ENCODE peak calls at places on chromosomes 2 and 18, in seven cellular contexts. One of them, this sample, is unnamed.
A peak's percentile ranks its signal among the peaks of the same experiment; 100 is the strongest.

GRCh38 chr2:241895732-241896641 is 26.5 kb downstream of the RTP5 start:
- DNase-seq in IMR-90: peak; percentile 30
- DNase-seq in mesenchymal stem cell: peak; percentile 69
- DNase-seq in trophoblast cell: peak; percentile 79
- DNase-seq in H9: peak; percentile 47
- DNase-seq in neuronal stem cell: no peak
- DNase-seq in H1: no peak
- DNase-seq in this sample: peak; percentile 53

GRCh38 chr2:3282056-3282998 is 95.3 kb downstream of the EIPR1 start:
- DNase-seq in H1: no peak
- DNase-seq in H9: peak; percentile 24
- DNase-seq in IMR-90: peak; percentile 33
- DNase-seq in neuronal stem cell: no peak
- DNase-seq in trophoblast cell: no peak
- DNase-seq in mesenchymal stem cell: no peak
- DNase-seq in this sample: no peak

GRCh38 chr2:35410431-35411061 is 945.0 kb upstream of the CRIM1 start:
- DNase-seq in mesenchymal stem cell: peak; percentile 47
- DNase-seq in IMR-90: peak; percentile 29
- DNase-seq in trophoblast cell: peak; percentile 74
- DNase-seq in neuronal stem cell: peak; percentile 50
- DNase-seq in H1: peak; percentile 7
- DNase-seq in H9: peak; percentile 51
- DNase-seq in this sample: peak; percentile 70

GRCh38 chr2:35503311-35503710 is 852.3 kb upstream of the CRIM1 start:
- DNase-seq in H9: no peak
- DNase-seq in trophoblast cell: no peak
- DNase-seq in IMR-90: no peak
- DNase-seq in neuronal stem cell: no peak
- DNase-seq in mesenchymal stem cell: no peak
- DNase-seq in H1: no peak
- DNase-seq in this sample: no peak

GRCh38 chr2:212147921-212148513 is 390.6 kb downstream of the ERBB4 start:
- DNase-seq in IMR-90: peak; percentile 1
- DNase-seq in H9: no peak
- DNase-seq in neuronal stem cell: no peak
- DNase-seq in mesenchymal stem cell: peak; percentile 31
- DNase-seq in trophoblast cell: peak; percentile 50
- DNase-seq in H1: no peak
- DNase-seq in this sample: no peak

GRCh38 chr2:216578325-216578724 is 54.9 kb upstream of the IGFBP2 start:
- DNase-seq in mesenchymal stem cell: peak; percentile 54
- DNase-seq in IMR-90: peak; percentile 66
- DNase-seq in neuronal stem cell: no peak
- DNase-seq in H1: no peak
- DNase-seq in H9: no peak
- DNase-seq in trophoblast cell: no peak
- DNase-seq in this sample: no peak

GRCh38 chr2:9946818-9947217 is 4.7 kb upstream of the GRHL1 start:
- DNase-seq in H9: no peak
- DNase-seq in neuronal stem cell: no peak
- DNase-seq in trophoblast cell: peak; percentile 66
- DNase-seq in H1: no peak
- DNase-seq in IMR-90: no peak
- DNase-seq in mesenchymal stem cell: no peak
- DNase-seq in this sample: no peak

GRCh38 chr2:140234176-140234575 is 1454.0 kb upstream of the NXPH2 start:
- DNase-seq in mesenchymal stem cell: no peak
- DNase-seq in H9: no peak
- DNase-seq in trophoblast cell: no peak
- DNase-seq in neuronal stem cell: no peak
- DNase-seq in H1: no peak
- DNase-seq in IMR-90: no peak
- DNase-seq in this sample: no peak

GRCh38 chr2:150339282-150339681 is 148.2 kb downstream of the RND3 start:
- DNase-seq in IMR-90: peak; percentile 10
- DNase-seq in neuronal stem cell: no peak
- DNase-seq in mesenchymal stem cell: no peak
- DNase-seq in H1: no peak
- DNase-seq in H9: no peak
- DNase-seq in trophoblast cell: peak; percentile 21
- DNase-seq in this sample: no peak

GRCh38 chr18:33627114-33627513 is 49.1 kb downstream of the ASXL3 start:
- DNase-seq in H9: no peak
- DNase-seq in mesenchymal stem cell: no peak
- DNase-seq in H1: no peak
- DNase-seq in neuronal stem cell: no peak
- DNase-seq in IMR-90: no peak
- DNase-seq in trophoblast cell: no peak
- DNase-seq in this sample: no peak

GRCh38 chr18:76490701-76491171 is 4.3 kb downstream of the ZNF516 start:
- DNase-seq in H9: no peak
- DNase-seq in H1: no peak
- DNase-seq in trophoblast cell: peak; percentile 18
- DNase-seq in IMR-90: peak; percentile 32
- DNase-seq in neuronal stem cell: no peak
- DNase-seq in mesenchymal stem cell: peak; percentile 56
- DNase-seq in this sample: peak; percentile 43

DNA sequence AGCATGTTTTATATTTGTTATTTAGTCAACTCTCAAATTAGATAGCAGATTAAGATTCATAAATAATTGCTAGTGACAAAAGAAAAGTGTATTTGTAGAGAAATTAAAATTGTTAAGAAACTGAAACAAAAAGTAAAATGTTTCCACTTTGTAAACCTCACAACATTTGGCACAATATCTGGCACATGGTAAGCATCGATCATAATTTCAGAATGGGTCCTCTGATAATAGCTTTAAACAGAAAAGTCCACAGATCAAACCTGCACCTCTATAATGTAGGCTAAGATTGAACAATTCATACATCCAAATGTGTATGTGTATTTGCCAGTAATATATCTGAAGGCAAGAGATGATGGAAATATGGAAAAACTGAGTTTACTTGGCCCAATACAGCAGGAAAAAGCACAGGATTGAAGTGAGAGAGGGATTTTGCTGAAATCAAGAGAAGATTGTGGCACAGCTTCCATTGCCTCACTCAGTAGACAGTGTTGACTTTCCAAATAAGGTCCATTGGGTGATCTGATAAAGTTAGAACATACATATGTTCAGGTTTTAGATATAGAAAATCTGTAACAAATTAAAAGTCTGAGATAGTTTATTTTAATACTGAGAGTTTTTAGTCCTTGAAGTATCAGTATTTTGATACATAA is 39.4 kb downstream of the COBLL1 start:
- DNase-seq in IMR-90: no peak
- DNase-seq in trophoblast cell: no peak
- DNase-seq in mesenchymal stem cell: no peak
- DNase-seq in H9: no peak
- DNase-seq in neuronal stem cell: no peak
- DNase-seq in H1: no peak
- DNase-seq in this sample: no peak
- H2AK5ac ChIP-seq in IMR-90: no peak overlapping the region
- H2AK5ac ChIP-seq in trophoblast cell: no peak overlapping the region
- H2AK5ac ChIP-seq in mesenchymal stem cell: no peak overlapping the region
- H2AK5ac ChIP-seq in H9: no peak overlapping the region
- H2AK5ac ChIP-seq in neuronal stem cell: no peak overlapping the region
- H2AK5ac ChIP-seq in H1: no peak overlapping the region
- H2AK5ac ChIP-seq in this sample: no peak overlapping the region

GRCh38 chr18:38397094-38397493 is 831.5 kb upstream of the CELF4 start:
- DNase-seq in H1: no peak
- DNase-seq in IMR-90: no peak
- DNase-seq in neuronal stem cell: no peak
- DNase-seq in H9: no peak
- DNase-seq in trophoblast cell: no peak
- DNase-seq in mesenchymal stem cell: no peak
- DNase-seq in this sample: no peak
- H2AK5ac ChIP-seq in H1: no peak overlapping the region
- H2AK5ac ChIP-seq in IMR-90: no peak overlapping the region
- H2AK5ac ChIP-seq in neuronal stem cell: no peak overlapping the region
- H2AK5ac ChIP-seq in H9: no peak overlapping the region
- H2AK5ac ChIP-seq in trophoblast cell: no peak overlapping the region
- H2AK5ac ChIP-seq in mesenchymal stem cell: no peak overlapping the region
- H2AK5ac ChIP-seq in this sample: no peak overlapping the region

GRCh38 chr2:78077637-78078036 is 555.5 kb upstream of the LRRTM4 start:
- DNase-seq in mesenchymal stem cell: no peak
- DNase-seq in H9: no peak
- DNase-seq in IMR-90: no peak
- DNase-seq in neuronal stem cell: no peak
- DNase-seq in H1: no peak
- DNase-seq in trophoblast cell: no peak
- DNase-seq in this sample: peak; percentile 42
- H2AK5ac ChIP-seq in mesenchymal stem cell: no peak overlapping the region
- H2AK5ac ChIP-seq in H9: no peak overlapping the region
- H2AK5ac ChIP-seq in IMR-90: no peak overlapping the region
- H2AK5ac ChIP-seq in neuronal stem cell: no peak overlapping the region
- H2AK5ac ChIP-seq in H1: no peak overlapping the region
- H2AK5ac ChIP-seq in trophoblast cell: no peak overlapping the region
- H2AK5ac ChIP-seq in this sample: no peak overlapping the region

GRCh38 chr2:240240781-240241180 is 100.3 kb upstream of the OTOS start:
- DNase-seq in IMR-90: no peak
- DNase-seq in trophoblast cell: peak; percentile 37
- DNase-seq in neuronal stem cell: no peak
- DNase-seq in H9: no peak
- DNase-seq in H1: no peak
- DNase-seq in mesenchymal stem cell: no peak
- DNase-seq in this sample: no peak

GRCh38 chr2:240240017-240240416 is 99.6 kb upstream of the OTOS start:
- DNase-seq in H1: no peak
- DNase-seq in neuronal stem cell: no peak
- DNase-seq in IMR-90: no peak
- DNase-seq in H9: no peak
- DNase-seq in trophoblast cell: no peak
- DNase-seq in mesenchymal stem cell: no peak
- DNase-seq in this sample: no peak

GRCh38 chr2:240238201-240238600 is 97.7 kb upstream of the OTOS start:
- DNase-seq in trophoblast cell: no peak
- DNase-seq in H1: no peak
- DNase-seq in H9: no peak
- DNase-seq in IMR-90: peak; percentile 38
- DNase-seq in neuronal stem cell: no peak
- DNase-seq in mesenchymal stem cell: no peak
- DNase-seq in this sample: no peak

GRCh38 chr2:240238786-240239185 is 98.3 kb upstream of the OTOS start:
- DNase-seq in mesenchymal stem cell: no peak
- DNase-seq in IMR-90: no peak
- DNase-seq in neuronal stem cell: no peak
- DNase-seq in trophoblast cell: no peak
- DNase-seq in H1: no peak
- DNase-seq in H9: no peak
- DNase-seq in this sample: no peak

GRCh38 chr2:240239325-240239724 is 98.9 kb upstream of the OTOS start:
- DNase-seq in neuronal stem cell: no peak
- DNase-seq in trophoblast cell: no peak
- DNase-seq in H9: no peak
- DNase-seq in IMR-90: no peak
- DNase-seq in mesenchymal stem cell: no peak
- DNase-seq in H1: no peak
- DNase-seq in this sample: no peak
- H2AK5ac ChIP-seq in neuronal stem cell: no peak overlapping the region
- H2AK5ac ChIP-seq in trophoblast cell: no peak overlapping the region
- H2AK5ac ChIP-seq in H9: no peak overlapping the region
- H2AK5ac ChIP-seq in IMR-90: peak overlapping the region; percentile 75
- H2AK5ac ChIP-seq in mesenchymal stem cell: no peak overlapping the region
- H2AK5ac ChIP-seq in H1: no peak overlapping the region
- H2AK5ac ChIP-seq in this sample: no peak overlapping the region

This sample was measured in mesendoderm.